ENCODE peak calls at places on chromosomes 7 and 10, in eight cellular contexts. One of them, this sample, is unnamed.

GRCh38 chr10:122135251-122136025 is 135.7 kb upstream of the BTBD16 start:
- DNase-seq in GM12878: no peak
- DNase-seq in GM23338: no peak
- DNase-seq in SK-N-SH: no peak
- DNase-seq in HCT116: no peak
- DNase-seq in HepG2: no peak
- DNase-seq in HL-60: no peak
- DNase-seq in K562: no peak
- DNase-seq in this sample: no peak

GRCh38 chr10:90846746-90847145 is 11.1 kb downstream of the HTR7 start:
- DNase-seq in K562: no peak
- DNase-seq in GM12878: no peak
- DNase-seq in HL-60: no peak
- DNase-seq in GM23338: no peak
- DNase-seq in HepG2: no peak
- DNase-seq in SK-N-SH: no peak
- DNase-seq in HCT116: no peak
- DNase-seq in this sample: no peak

GRCh38 chr7:82110146-82110823 is 333.3 kb downstream of the CACNA2D1 start:
- DNase-seq in SK-N-SH: no peak
- DNase-seq in HepG2: no peak
- DNase-seq in GM23338: no peak
- DNase-seq in GM12878: no peak
- DNase-seq in HL-60: no peak
- DNase-seq in HCT116: no peak
- DNase-seq in K562: no peak
- DNase-seq in this sample: no peak

GRCh38 chr7:92650391-92650790 is 60.2 kb upstream of the FAM133B start:
- DNase-seq in HepG2: no peak
- DNase-seq in SK-N-SH: no peak
- DNase-seq in HL-60: no peak
- DNase-seq in K562: no peak
- DNase-seq in GM12878: no peak
- DNase-seq in GM23338: no peak
- DNase-seq in HCT116: no peak
- DNase-seq in this sample: no peak

GRCh38 chr10:26797340-26797739 is 63.4 kb downstream of the ABI1 start:
- DNase-seq in GM12878: no peak
- DNase-seq in HL-60: no peak
- DNase-seq in HCT116: no peak
- DNase-seq in HepG2: no peak
- DNase-seq in GM23338: no peak
- DNase-seq in SK-N-SH: no peak
- DNase-seq in K562: peak
- DNase-seq in this sample: no peak

GRCh38 chr7:108845960-108846359 is 276.3 kb downstream of the DNAJB9 start:
- DNase-seq in GM23338: no peak
- DNase-seq in K562: no peak
- DNase-seq in HL-60: no peak
- DNase-seq in HepG2: no peak
- DNase-seq in GM12878: no peak
- DNase-seq in HCT116: no peak
- DNase-seq in SK-N-SH: no peak
- DNase-seq in this sample: no peak

GRCh38 chr7:149869867-149870266 is 3.9 kb upstream of the ATP6V0E2 start:
- DNase-seq in HL-60: no peak
- DNase-seq in HepG2: no peak
- DNase-seq in SK-N-SH: no peak
- DNase-seq in HCT116: no peak
- DNase-seq in GM12878: no peak
- DNase-seq in GM23338: no peak
- DNase-seq in K562: no peak
- DNase-seq in this sample: no peak

GRCh38 chr7:4849390-4849789 is 12.4 kb downstream of the PAPOLB start:
- DNase-seq in K562: peak
- DNase-seq in GM23338: peak
- DNase-seq in GM12878: no peak
- DNase-seq in HL-60: peak
- DNase-seq in HepG2: peak
- DNase-seq in SK-N-SH: peak
- DNase-seq in HCT116: peak
- DNase-seq in this sample: peak

GRCh38 chr7:20722941-20723340 is 63.7 kb downstream of the SP8 start:
- DNase-seq in HepG2: no peak
- DNase-seq in HCT116: no peak
- DNase-seq in HL-60: no peak
- DNase-seq in K562: no peak
- DNase-seq in GM12878: no peak
- DNase-seq in SK-N-SH: no peak
- DNase-seq in GM23338: no peak
- DNase-seq in this sample: no peak

GRCh38 chr7:19020711-19021110 is 96.7 kb downstream of the TWIST1 start:
- DNase-seq in GM23338: no peak
- DNase-seq in HCT116: no peak
- DNase-seq in SK-N-SH: no peak
- DNase-seq in K562: no peak
- DNase-seq in HepG2: no peak
- DNase-seq in GM12878: no peak
- DNase-seq in HL-60: no peak
- DNase-seq in this sample: no peak

GRCh38 chr7:72035275-72035674 is 376.9 kb downstream of the CALN1 start:
- DNase-seq in K562: no peak
- DNase-seq in GM12878: no peak
- DNase-seq in HCT116: no peak
- DNase-seq in SK-N-SH: no peak
- DNase-seq in HL-60: peak
- DNase-seq in HepG2: no peak
- DNase-seq in GM23338: no peak
- DNase-seq in this sample: no peak

GRCh38 chr7:153514006-153514405 is 538.2 kb upstream of the DPP6 start:
- DNase-seq in HepG2: no peak
- DNase-seq in HCT116: no peak
- DNase-seq in K562: no peak
- DNase-seq in SK-N-SH: no peak
- DNase-seq in GM23338: no peak
- DNase-seq in HL-60: no peak
- DNase-seq in GM12878: no peak
- DNase-seq in this sample: no peak

GRCh38 chr7:69395072-69395714 is 203.1 kb upstream of the AUTS2 start:
- DNase-seq in HepG2: no peak
- DNase-seq in HL-60: no peak
- DNase-seq in HCT116: no peak
- DNase-seq in K562: no peak
- DNase-seq in GM23338: no peak
- DNase-seq in GM12878: no peak
- DNase-seq in SK-N-SH: no peak
- DNase-seq in this sample: no peak

GRCh38 chr7:41003031-41003925 is 699.6 kb downstream of the INHBA start:
- DNase-seq in HL-60: peak
- DNase-seq in K562: peak
- DNase-seq in SK-N-SH: peak
- DNase-seq in GM23338: peak
- DNase-seq in HCT116: peak
- DNase-seq in HepG2: peak
- DNase-seq in GM12878: peak
- DNase-seq in this sample: no peak

GRCh38 chr7:37208528-37208927 is 240.1 kb downstream of the ELMO1 start:
- DNase-seq in HL-60: no peak
- DNase-seq in HCT116: peak
- DNase-seq in HepG2: peak
- DNase-seq in K562: peak
- DNase-seq in GM12878: peak
- DNase-seq in GM23338: peak
- DNase-seq in SK-N-SH: peak
- DNase-seq in this sample: peak

GRCh38 chr10:3126741-3127342 is 45.7 kb downstream of the PITRM1 start:
- DNase-seq in HL-60: no peak
- DNase-seq in GM23338: no peak
- DNase-seq in K562: no peak
- DNase-seq in HepG2: no peak
- DNase-seq in HCT116: no peak
- DNase-seq in SK-N-SH: no peak
- DNase-seq in GM12878: no peak
- DNase-seq in this sample: no peak

GRCh38 chr10:114087655-114088054 is 44.0 kb downstream of the ADRB1 start:
- DNase-seq in K562: no peak
- DNase-seq in GM23338: no peak
- DNase-seq in GM12878: no peak
- DNase-seq in SK-N-SH: no peak
- DNase-seq in HepG2: no peak
- DNase-seq in HL-60: no peak
- DNase-seq in HCT116: no peak
- DNase-seq in this sample: no peak

GRCh38 chr7:30916767-30917166 is 5.1 kb downstream of the AQP1 start:
- DNase-seq in HL-60: no peak
- DNase-seq in GM12878: no peak
- DNase-seq in GM23338: no peak
- DNase-seq in HCT116: no peak
- DNase-seq in HepG2: no peak
- DNase-seq in SK-N-SH: no peak
- DNase-seq in K562: no peak
- DNase-seq in this sample: no peak

GRCh38 chr10:30017576-30017975 is 41.8 kb downstream of the JCAD start:
- DNase-seq in GM12878: no peak
- DNase-seq in HCT116: no peak
- DNase-seq in HepG2: no peak
- DNase-seq in HL-60: no peak
- DNase-seq in SK-N-SH: no peak
- DNase-seq in GM23338: no peak
- DNase-seq in K562: no peak
- DNase-seq in this sample: no peak

GRCh38 chr10:129520440-129521080 is 53.5 kb downstream of the MGMT start:
- DNase-seq in GM23338: no peak
- DNase-seq in HCT116: no peak
- DNase-seq in SK-N-SH: no peak
- DNase-seq in HL-60: no peak
- DNase-seq in GM12878: no peak
- DNase-seq in HepG2: no peak
- DNase-seq in K562: no peak
- DNase-seq in this sample: no peak

GRCh38 chr10:102948163-102948562 is 30.1 kb downstream of the CNNM2 start:
- DNase-seq in HL-60: no peak
- DNase-seq in GM23338: no peak
- DNase-seq in K562: peak
- DNase-seq in SK-N-SH: no peak
- DNase-seq in GM12878: no peak
- DNase-seq in HepG2: no peak
- DNase-seq in HCT116: no peak
- DNase-seq in this sample: no peak

GRCh38 chr10:18164771-18165361 is 24.6 kb downstream of the CACNB2 start:
- DNase-seq in HepG2: no peak
- DNase-seq in GM12878: no peak
- DNase-seq in HCT116: no peak
- DNase-seq in GM23338: no peak
- DNase-seq in SK-N-SH: no peak
- DNase-seq in HL-60: no peak
- DNase-seq in K562: no peak
- DNase-seq in this sample: no peak

GRCh38 chr10:18214692-18215563 is 74.7 kb downstream of the CACNB2 start:
- DNase-seq in K562: peak
- DNase-seq in SK-N-SH: peak
- DNase-seq in HepG2: peak
- DNase-seq in GM23338: peak
- DNase-seq in HL-60: peak
- DNase-seq in GM12878: no peak
- DNase-seq in HCT116: no peak
- DNase-seq in this sample: peak

GRCh38 chr7:12646139-12646538 is 41.3 kb upstream of the ARL4A start:
- DNase-seq in HL-60: no peak
- DNase-seq in HepG2: peak
- DNase-seq in K562: peak
- DNase-seq in GM12878: no peak
- DNase-seq in HCT116: no peak
- DNase-seq in SK-N-SH: no peak
- DNase-seq in GM23338: peak
- DNase-seq in this sample: no peak

GRCh38 chr10:6995339-6995738 is 415.3 kb upstream of the PRKCQ start:
- DNase-seq in HL-60: no peak
- DNase-seq in HCT116: no peak
- DNase-seq in SK-N-SH: no peak
- DNase-seq in GM23338: no peak
- DNase-seq in GM12878: no peak
- DNase-seq in K562: no peak
- DNase-seq in HepG2: no peak
- DNase-seq in this sample: no peak

GRCh38 chr7:2955177-2955768 is 88.4 kb downstream of the CARD11 start:
- DNase-seq in HCT116: no peak
- DNase-seq in K562: peak
- DNase-seq in HL-60: no peak
- DNase-seq in SK-N-SH: no peak
- DNase-seq in HepG2: no peak
- DNase-seq in GM23338: no peak
- DNase-seq in GM12878: no peak
- DNase-seq in this sample: no peak

GRCh38 chr7:2258661-2259365 is 16.8 kb downstream of the NUDT1 start:
- DNase-seq in GM23338: no peak
- DNase-seq in HCT116: no peak
- DNase-seq in GM12878: peak
- DNase-seq in SK-N-SH: peak
- DNase-seq in HepG2: no peak
- DNase-seq in HL-60: no peak
- DNase-seq in K562: no peak
- DNase-seq in this sample: no peak

GRCh38 chr7:51314041-51314440 is 2.6 kb downstream of the COBL start:
- DNase-seq in K562: no peak
- DNase-seq in GM12878: no peak
- DNase-seq in GM23338: no peak
- DNase-seq in HepG2: no peak
- DNase-seq in HL-60: no peak
- DNase-seq in HCT116: no peak
- DNase-seq in SK-N-SH: no peak
- DNase-seq in this sample: no peak
- TF ChIP-seq POLR2AphosphoS5 in K562: no peak
- TF ChIP-seq POLR2AphosphoS5 in GM12878: no peak
- TF ChIP-seq POLR2AphosphoS5 in GM23338: no peak
- TF ChIP-seq POLR2AphosphoS5 in HepG2: no peak
- TF ChIP-seq POLR2AphosphoS5 in HL-60: no peak
- TF ChIP-seq POLR2AphosphoS5 in HCT116: no peak
- TF ChIP-seq POLR2AphosphoS5 in SK-N-SH: no peak
- TF ChIP-seq POLR2AphosphoS5 in this sample: no peak

GRCh38 chr10:101769541-101770180 is 6.3 kb downstream of the FGF8 start:
- DNase-seq in SK-N-SH: peak
- DNase-seq in GM12878: no peak
- DNase-seq in HL-60: no peak
- DNase-seq in GM23338: peak
- DNase-seq in HepG2: no peak
- DNase-seq in HCT116: no peak
- DNase-seq in K562: no peak
- DNase-seq in this sample: no peak
- TF ChIP-seq REST in SK-N-SH: no peak
- TF ChIP-seq REST in GM12878: no peak
- TF ChIP-seq REST in HL-60: no peak
- TF ChIP-seq REST in GM23338: no peak
- TF ChIP-seq REST in HepG2: no peak
- TF ChIP-seq REST in HCT116: no peak
- TF ChIP-seq REST in K562: no peak
- TF ChIP-seq REST in this sample: no peak

GRCh38 chr7:8362723-8363369 is 70.6 kb upstream of the NXPH1 start:
- DNase-seq in SK-N-SH: no peak
- DNase-seq in HL-60: no peak
- DNase-seq in HepG2: no peak
- DNase-seq in K562: no peak
- DNase-seq in GM23338: peak
- DNase-seq in HCT116: no peak
- DNase-seq in GM12878: no peak
- DNase-seq in this sample: no peak
- H3K4me3 ChIP-seq in SK-N-SH: no peak
- H3K4me3 ChIP-seq in HL-60: no peak
- H3K4me3 ChIP-seq in HepG2: no peak
- H3K4me3 ChIP-seq in K562: no peak
- H3K4me3 ChIP-seq in GM23338: peak
- H3K4me3 ChIP-seq in HCT116: no peak
- H3K4me3 ChIP-seq in GM12878: no peak
- H3K4me3 ChIP-seq in this sample: no peak

GRCh38 chr7:131327626-131328386 is at the start of gene MKLN1:
- DNase-seq in HepG2: peak
- DNase-seq in SK-N-SH: peak
- DNase-seq in GM12878: peak
- DNase-seq in HCT116: peak
- DNase-seq in HL-60: peak
- DNase-seq in GM23338: peak
- DNase-seq in K562: peak
- DNase-seq in this sample: peak
- TF ChIP-seq POLR2AphosphoS5 in HepG2: peak
- TF ChIP-seq POLR2AphosphoS5 in SK-N-SH: peak
- TF ChIP-seq POLR2AphosphoS5 in GM12878: peak
- TF ChIP-seq POLR2AphosphoS5 in HCT116: peak
- TF ChIP-seq POLR2AphosphoS5 in HL-60: peak
- TF ChIP-seq POLR2AphosphoS5 in GM23338: peak
- TF ChIP-seq POLR2AphosphoS5 in K562: peak
- TF ChIP-seq POLR2AphosphoS5 in this sample: peak